ENCODE peak calls at places on chromosomes 6 and 20, in ten cellular contexts. One of them, this sample, is unnamed.

GRCh38 chr6:28488916-28489365 is 26.7 kb downstream of the GPX6 start:
- ATAC-seq in upper lobe of right lung: no peak
- ATAC-seq in Right ventricle myocardium inferior: no peak
- ATAC-seq in GM23338: peak; percentile 24
- ATAC-seq in natural killer cell: no peak
- ATAC-seq in SK-N-SH treated with all-trans-retinoic acid at 6 μM for 48 hours: peak; percentile 41
- ATAC-seq in CD8-positive, alpha-beta T cell: peak; percentile 40
- ATAC-seq in pancreas: no peak
- ATAC-seq in naive thymus-derived CD8-positive, alpha-beta T cell: peak; percentile 42
- ATAC-seq in activated CD8-positive, alpha-beta memory T cell treated with anti-CD3 and anti-CD28 coated beads, Interleukin-2, amount 10 ng/mL, durations not matched to agents 7 days and 5 days: no peak
- ATAC-seq in this sample: peak; percentile 29

GRCh38 chr6:52573295-52573694 is 3.6 kb downstream of the TRAM2 start:
- ATAC-seq in pancreas: no peak
- ATAC-seq in activated CD8-positive, alpha-beta memory T cell treated with anti-CD3 and anti-CD28 coated beads, Interleukin-2, amount 10 ng/mL, durations not matched to agents 7 days and 5 days: no peak
- ATAC-seq in Right ventricle myocardium inferior: no peak
- ATAC-seq in CD8-positive, alpha-beta T cell: no peak
- ATAC-seq in GM23338: peak; percentile 7
- ATAC-seq in SK-N-SH treated with all-trans-retinoic acid at 6 μM for 48 hours: peak; percentile 52
- ATAC-seq in natural killer cell: no peak
- ATAC-seq in naive thymus-derived CD8-positive, alpha-beta T cell: no peak
- ATAC-seq in upper lobe of right lung: no peak
- ATAC-seq in this sample: no peak

GRCh38 chr6:108598316-108598863 is 37.7 kb downstream of the FOXO3 start:
- ATAC-seq in pancreas: no peak
- ATAC-seq in GM23338: no peak
- ATAC-seq in SK-N-SH treated with all-trans-retinoic acid at 6 μM for 48 hours: peak; percentile 58
- ATAC-seq in upper lobe of right lung: peak; percentile 39
- ATAC-seq in activated CD8-positive, alpha-beta memory T cell treated with anti-CD3 and anti-CD28 coated beads, Interleukin-2, amount 10 ng/mL, durations not matched to agents 7 days and 5 days: peak; percentile 85
- ATAC-seq in natural killer cell: no peak
- ATAC-seq in naive thymus-derived CD8-positive, alpha-beta T cell: no peak
- ATAC-seq in Right ventricle myocardium inferior: peak; percentile 37
- ATAC-seq in CD8-positive, alpha-beta T cell: no peak
- ATAC-seq in this sample: peak; percentile 97

GRCh38 chr20:35014537-35014936 is 58.9 kb downstream of the MYH7B start:
- ATAC-seq in naive thymus-derived CD8-positive, alpha-beta T cell: no peak
- ATAC-seq in SK-N-SH treated with all-trans-retinoic acid at 6 μM for 48 hours: no peak
- ATAC-seq in activated CD8-positive, alpha-beta memory T cell treated with anti-CD3 and anti-CD28 coated beads, Interleukin-2, amount 10 ng/mL, durations not matched to agents 7 days and 5 days: no peak
- ATAC-seq in upper lobe of right lung: no peak
- ATAC-seq in GM23338: no peak
- ATAC-seq in pancreas: no peak
- ATAC-seq in natural killer cell: no peak
- ATAC-seq in CD8-positive, alpha-beta T cell: no peak
- ATAC-seq in Right ventricle myocardium inferior: no peak
- ATAC-seq in this sample: no peak

GRCh38 chr6:97032950-97033349 is 108.4 kb downstream of the KLHL32 start:
- ATAC-seq in pancreas: no peak
- ATAC-seq in natural killer cell: no peak
- ATAC-seq in Right ventricle myocardium inferior: no peak
- ATAC-seq in naive thymus-derived CD8-positive, alpha-beta T cell: no peak
- ATAC-seq in GM23338: no peak
- ATAC-seq in upper lobe of right lung: no peak
- ATAC-seq in CD8-positive, alpha-beta T cell: no peak
- ATAC-seq in activated CD8-positive, alpha-beta memory T cell treated with anti-CD3 and anti-CD28 coated beads, Interleukin-2, amount 10 ng/mL, durations not matched to agents 7 days and 5 days: no peak
- ATAC-seq in SK-N-SH treated with all-trans-retinoic acid at 6 μM for 48 hours: no peak
- ATAC-seq in this sample: no peak

GRCh38 chr6:170265655-170266054 is 25.2 kb downstream of the DLL1 start:
- ATAC-seq in GM23338: no peak
- ATAC-seq in activated CD8-positive, alpha-beta memory T cell treated with anti-CD3 and anti-CD28 coated beads, Interleukin-2, amount 10 ng/mL, durations not matched to agents 7 days and 5 days: no peak
- ATAC-seq in naive thymus-derived CD8-positive, alpha-beta T cell: no peak
- ATAC-seq in CD8-positive, alpha-beta T cell: no peak
- ATAC-seq in pancreas: peak; percentile 80
- ATAC-seq in Right ventricle myocardium inferior: peak; percentile 79
- ATAC-seq in upper lobe of right lung: peak; percentile 69
- ATAC-seq in SK-N-SH treated with all-trans-retinoic acid at 6 μM for 48 hours: no peak
- ATAC-seq in natural killer cell: no peak
- ATAC-seq in this sample: no peak

GRCh38 chr6:127902933-127903332 is 2.1 kb upstream of the THEMIS start:
- ATAC-seq in naive thymus-derived CD8-positive, alpha-beta T cell: no peak
- ATAC-seq in SK-N-SH treated with all-trans-retinoic acid at 6 μM for 48 hours: no peak
- ATAC-seq in GM23338: peak; percentile 46
- ATAC-seq in upper lobe of right lung: no peak
- ATAC-seq in pancreas: no peak
- ATAC-seq in Right ventricle myocardium inferior: no peak
- ATAC-seq in CD8-positive, alpha-beta T cell: peak; percentile 32
- ATAC-seq in activated CD8-positive, alpha-beta memory T cell treated with anti-CD3 and anti-CD28 coated beads, Interleukin-2, amount 10 ng/mL, durations not matched to agents 7 days and 5 days: peak; percentile 54
- ATAC-seq in natural killer cell: no peak
- ATAC-seq in this sample: peak; percentile 30

GRCh38 chr6:159035891-159036290 is 8.9 kb downstream of the TAGAP start:
- ATAC-seq in Right ventricle myocardium inferior: no peak
- ATAC-seq in pancreas: no peak
- ATAC-seq in GM23338: peak; percentile 68
- ATAC-seq in activated CD8-positive, alpha-beta memory T cell treated with anti-CD3 and anti-CD28 coated beads, Interleukin-2, amount 10 ng/mL, durations not matched to agents 7 days and 5 days: no peak
- ATAC-seq in SK-N-SH treated with all-trans-retinoic acid at 6 μM for 48 hours: no peak
- ATAC-seq in naive thymus-derived CD8-positive, alpha-beta T cell: no peak
- ATAC-seq in upper lobe of right lung: no peak
- ATAC-seq in CD8-positive, alpha-beta T cell: no peak
- ATAC-seq in natural killer cell: no peak
- ATAC-seq in this sample: no peak

GRCh38 chr20:49821850-49822249 is 9.2 kb downstream of the SLC9A8 start:
- ATAC-seq in Right ventricle myocardium inferior: peak; percentile 62
- ATAC-seq in GM23338: no peak
- ATAC-seq in pancreas: no peak
- ATAC-seq in SK-N-SH treated with all-trans-retinoic acid at 6 μM for 48 hours: peak; percentile 59
- ATAC-seq in naive thymus-derived CD8-positive, alpha-beta T cell: no peak
- ATAC-seq in activated CD8-positive, alpha-beta memory T cell treated with anti-CD3 and anti-CD28 coated beads, Interleukin-2, amount 10 ng/mL, durations not matched to agents 7 days and 5 days: no peak
- ATAC-seq in natural killer cell: peak; percentile 17
- ATAC-seq in CD8-positive, alpha-beta T cell: no peak
- ATAC-seq in upper lobe of right lung: peak; percentile 43
- ATAC-seq in this sample: peak; percentile 70

GRCh38 chr6:158018851-158019361 is 37.2 kb downstream of the SYNJ2 start:
- ATAC-seq in SK-N-SH treated with all-trans-retinoic acid at 6 μM for 48 hours: peak; percentile 72
- ATAC-seq in naive thymus-derived CD8-positive, alpha-beta T cell: no peak
- ATAC-seq in natural killer cell: no peak
- ATAC-seq in activated CD8-positive, alpha-beta memory T cell treated with anti-CD3 and anti-CD28 coated beads, Interleukin-2, amount 10 ng/mL, durations not matched to agents 7 days and 5 days: no peak
- ATAC-seq in pancreas: no peak
- ATAC-seq in upper lobe of right lung: no peak
- ATAC-seq in CD8-positive, alpha-beta T cell: no peak
- ATAC-seq in GM23338: no peak
- ATAC-seq in Right ventricle myocardium inferior: no peak
- ATAC-seq in this sample: no peak

This sample was measured in activated T-helper 17 cell treated with anti-CD3 and anti-CD28 coated beads, Interleukin-2, amount 50 U/mL, for 72 hours.